ENCODE peak calls at places on chromosomes 2 and 18, in nine cellular contexts. K, I, J, F, S, Q, G, L and H are unnamed samples.
A peak's percentile ranks its signal among the peaks of the same experiment; 100 is the strongest.

GRCh38 chr2:88190808-88191721 is 20.9 kb downstream of the THNSL2 start:
- DNase-seq in I (peak; percentile 48), G (no peak), S (peak; percentile 77), F (peak; percentile 82), Q (no peak), J (peak; percentile 57), K (no peak), L (no peak), H (peak; percentile 76)

GRCh38 chr2:98903767-98904485 is 32.1 kb downstream of the CRACDL start:
- DNase-seq in Q (no peak), L (no peak), G (no peak), J (no peak), F (peak; percentile 41), K (peak; percentile 26), I (no peak), S (no peak), H (peak; percentile 29)

GRCh38 chr2:200382883-200383282 is 76.4 kb downstream of the SPATS2L start:
- DNase-seq in G (no peak), L (no peak), S (no peak), F (peak; percentile 48), K (no peak), J (no peak), Q (no peak), I (no peak), H (no peak)

GRCh38 chr2:69299772-69300516 is 87.1 kb downstream of the GFPT1 start:
- DNase-seq in G (no peak), Q (no peak), I (no peak), L (no peak), K (no peak), J (no peak), S (no peak), F (no peak), H (no peak)

GRCh38 chr2:215615067-215615828 is 179.4 kb upstream of the FN1 start:
- DNase-seq in K (peak; percentile 60), I (no peak), F (no peak), S (no peak), J (no peak), Q (no peak), G (no peak), L (no peak), H (no peak)

GRCh38 chr2:165691615-165692014 is 102.4 kb downstream of the GALNT3 start:
- DNase-seq in L (peak; percentile 6), Q (peak; percentile 22), K (no peak), G (no peak), F (peak; percentile 67), J (no peak), I (no peak), S (no peak), H (peak; percentile 68)

GRCh38 chr2:871926-872680 is 78.5 kb upstream of the SNTG2 start:
- DNase-seq in G (no peak), S (no peak), L (no peak), K (peak; percentile 59), I (no peak), F (peak; percentile 18), J (no peak), Q (no peak), H (no peak)

GRCh38 chr2:16322308-16323130 is 343.1 kb downstream of the CYRIA start:
- DNase-seq in K (no peak), F (no peak), G (no peak), Q (no peak), J (no peak), L (no peak), S (no peak), I (no peak), H (no peak)

GRCh38 chr2:150781142-150781541 is 293.7 kb upstream of the RND3 start:
- DNase-seq in K (no peak), J (no peak), S (no peak), G (no peak), F (no peak), L (no peak), I (no peak), Q (no peak), H (no peak)

GRCh38 chr2:239294571-239295054 is 106.2 kb downstream of the HDAC4 start:
- DNase-seq in G (no peak), F (no peak), Q (no peak), L (no peak), K (no peak), I (no peak), J (no peak), S (no peak), H (no peak)

GRCh38 chr18:60024857-60025256 is 125.1 kb downstream of the PMAIP1 start:
- DNase-seq in L (no peak), I (no peak), K (no peak), F (no peak), Q (no peak), G (no peak), J (no peak), S (no peak), H (no peak)

GRCh38 chr2:33373986-33374385 is 102.5 kb upstream of the RASGRP3 start:
- DNase-seq in Q (no peak), F (no peak), I (no peak), S (no peak), K (no peak), G (no peak), L (no peak), J (no peak), H (no peak)

GRCh38 chr18:8496186-8496585 is 113.1 kb upstream of the RAB12 start:
- DNase-seq in S (no peak), G (no peak), K (no peak), F (peak; percentile 45), I (no peak), L (no peak), Q (no peak), J (no peak), H (no peak)

GRCh38 chr18:9321017-9321452 is 13.5 kb upstream of the TWSG1 start:
- DNase-seq in J (no peak), I (no peak), S (no peak), Q (no peak), L (no peak), G (no peak), F (no peak), K (no peak), H (no peak)

GRCh38 chr18:50117876-50118275 is 77.1 kb downstream of the MYO5B start:
- DNase-seq in G (no peak), L (no peak), F (no peak), I (no peak), K (no peak), S (no peak), J (peak; percentile 97), Q (no peak), H (no peak)

GRCh38 chr2:108288534-108289106 is at the start of gene SULT1C2:
- DNase-seq in Q (no peak), L (no peak), G (no peak), I (no peak), K (no peak), J (peak; percentile 65), F (peak; percentile 67), S (peak; percentile 66), H (peak; percentile 58)

GRCh38 chr2:188515918-188516317 is 224.2 kb downstream of the GULP1 start:
- DNase-seq in K (no peak), I (no peak), G (no peak), F (no peak), Q (no peak), L (no peak), S (no peak), J (no peak), H (no peak)

GRCh38 chr18:13369756-13370510 is 151.4 kb downstream of the LDLRAD4 start:
- DNase-seq in L (no peak), J (peak; percentile 64), S (no peak), I (no peak), Q (no peak), G (no peak), K (no peak), F (no peak), H (no peak)

GRCh38 chr2:232707076-232707475 is 9.9 kb downstream of the GIGYF2 start:
- DNase-seq in G (no peak), S (no peak), L (no peak), J (no peak), K (no peak), I (no peak), Q (no peak), F (no peak), H (no peak)

GRCh38 chr2:20210462-20210861 is 14.5 kb downstream of the SDC1 start:
- DNase-seq in F (no peak), G (no peak), L (no peak), I (no peak), S (no peak), Q (no peak), J (no peak), K (no peak), H (no peak)

GRCh38 chr2:233546774-233547173 is 19.8 kb downstream of the USP40 start:
- DNase-seq in I (no peak), Q (no peak), F (no peak), L (peak; percentile 41), S (no peak), G (no peak), K (no peak), J (no peak), H (no peak)

GRCh38 chr2:24418166-24418843 is 58.0 kb upstream of the ITSN2 start:
- DNase-seq in J (peak; percentile 51), K (no peak), Q (no peak), G (no peak), F (peak; percentile 83), L (no peak), I (no peak), S (no peak), H (no peak)

GRCh38 chr2:61179701-61180639 is 18.0 kb downstream of the C2orf74 start:
- DNase-seq in Q (no peak), K (no peak), G (no peak), F (no peak), S (no peak), I (no peak), L (peak; percentile 80), J (no peak), H (no peak)

GRCh38 chr2:150624001-150624401 is 136.5 kb upstream of the RND3 start:
- DNase-seq in G (no peak), L (no peak), F (no peak), Q (no peak), K (no peak), J (no peak), S (no peak), I (peak; percentile 27), H (no peak)

GRCh38 chr2:99748344-99748743 is 258.5 kb upstream of the REV1 start:
- DNase-seq in K (no peak), S (no peak), L (no peak), G (no peak), Q (no peak), J (peak; percentile 15), I (no peak), F (no peak), H (no peak)

GRCh38 chr18:11994708-11995444 is 13.6 kb downstream of the IMPA2 start:
- DNase-seq in I (no peak), J (no peak), F (peak; percentile 79), S (peak; percentile 69), K (no peak), L (no peak), Q (no peak), G (no peak), H (no peak)

GRCh38 chr2:45130758-45131157 is 121.5 kb upstream of the SIX2 start:
- DNase-seq in Q (no peak), J (no peak), F (no peak), S (no peak), L (no peak), K (no peak), G (no peak), I (no peak), H (no peak)

GRCh38 chr2:226892729-226893128 is 56.9 kb downstream of the RHBDD1 start:
- DNase-seq in Q (no peak), I (no peak), K (no peak), F (no peak), L (no peak), G (no peak), S (no peak), J (no peak), H (no peak)

GRCh38 chr18:48671561-48671945 is 132.7 kb downstream of the CTIF start:
- DNase-seq in F (no peak), Q (no peak), K (no peak), S (no peak), L (no peak), G (no peak), I (no peak), J (no peak), H (no peak)

GRCh38 chr2:9617749-9618148 is 13.0 kb downstream of the YWHAQ start:
- DNase-seq in L (no peak), F (no peak), Q (no peak), I (no peak), G (no peak), J (no peak), K (no peak), S (no peak), H (no peak)